ENCODE peak calls at places on chromosomes 4 and X, in seven cellular contexts. K is SW480, D is AG04450, E is GM12878, J is ovary, B is adrenal gland, X is coronary artery. G is an unnamed sample.

GRCh38 chrX:74923942-74924448 is 1.3 kb downstream of the NEXMIF start:
- DNase-seq in K (no peak), D (no peak), E (no peak), J (peak), B (peak), X (no peak), G (no peak)

GRCh38 chr4:25837107-25837506 is 25.7 kb downstream of the SEL1L3 start:
- DNase-seq in K (no peak), D (no peak), E (no peak), J (no peak), B (no peak), X (peak), G (no peak)

GRCh38 chr4:98469776-98470175 is 188.6 kb downstream of the TSPAN5 start:
- DNase-seq in K (no peak), D (no peak), E (no peak), J (no peak), B (no peak), X (no peak), G (no peak)

GRCh38 chr4:180598281-180598680 is 1644.9 kb upstream of the TENM3 start:
- DNase-seq in K (no peak), D (no peak), E (no peak), J (no peak), B (no peak), X (no peak), G (no peak)

GRCh38 chr4:7309176-7309575 is 116.8 kb downstream of the SORCS2 start:
- DNase-seq in K (no peak), D (no peak), E (no peak), J (no peak), B (no peak), X (no peak), G (no peak)

GRCh38 chr4:128031756-128032384 is 29.2 kb upstream of the LARP1B start:
- DNase-seq in K (no peak), D (peak), E (no peak), J (no peak), B (no peak), X (no peak), G (no peak)

GRCh38 chrX:77014655-77015377 is 432.4 kb upstream of the FGF16 start:
- DNase-seq in K (peak), D (no peak), E (no peak), J (no peak), B (no peak), X (no peak), G (peak)

GRCh38 chr4:24912252-24913098 is at the start of gene CCDC149:
- DNase-seq in K (peak), D (no peak), E (no peak), J (peak), B (peak), X (peak), G (no peak)

GRCh38 chr4:27316176-27316575 is 455.5 kb downstream of the STIM2 start:
- DNase-seq in K (no peak), D (no peak), E (no peak), J (no peak), B (no peak), X (no peak), G (no peak)

GRCh38 chr4:25723409-25723808 is 67.8 kb downstream of the SLC34A2 start:
- DNase-seq in K (no peak), D (peak), E (no peak), J (no peak), B (no peak), X (no peak), G (no peak)

GRCh38 chrX:40085714-40086113 is 12.0 kb downstream of the BCOR start:
- DNase-seq in K (no peak), D (no peak), E (no peak), J (no peak), B (no peak), X (no peak), G (peak)

GRCh38 chr4:147590249-147590920 is 26.8 kb upstream of the TMEM184C start:
- DNase-seq in K (peak), D (peak), E (no peak), J (peak), B (peak), X (no peak), G (peak)

GRCh38 chrX:41730101-41730500 is 6.1 kb downstream of the GPR82 start:
- DNase-seq in K (no peak), D (no peak), E (no peak), J (no peak), B (no peak), X (no peak), G (no peak)

GRCh38 chr4:166546009-166546408 is 673.0 kb downstream of the TLL1 start:
- DNase-seq in K (no peak), D (no peak), E (no peak), J (no peak), B (no peak), X (no peak), G (no peak)

GRCh38 chrX:8272846-8273245 is 101.8 kb upstream of the VCX2 start:
- DNase-seq in K (no peak), D (no peak), E (no peak), J (no peak), B (no peak), X (no peak), G (no peak)

GRCh38 chr4:185878633-185879032 is 66.6 kb upstream of the SORBS2 start:
- DNase-seq in K (no peak), D (no peak), E (no peak), J (no peak), B (no peak), X (no peak), G (no peak)

GRCh38 chr4:150867148-150867547 is 147.9 kb downstream of the LRBA start:
- DNase-seq in K (peak), D (peak), E (peak), J (no peak), B (no peak), X (no peak), G (peak)

GRCh38 chr4:157115613-157116340 is 39.8 kb downstream of the GLRB start:
- DNase-seq in K (peak), D (no peak), E (no peak), J (no peak), B (no peak), X (no peak), G (no peak)

GRCh38 chrX:37813570-37813969 is 33.7 kb downstream of the CYBB start:
- DNase-seq in K (peak), D (no peak), E (no peak), J (no peak), B (no peak), X (no peak), G (no peak)

GRCh38 chr4:45944000-45944399 is 179.9 kb downstream of the GABRG1 start:
- DNase-seq in K (no peak), D (no peak), E (no peak), J (no peak), B (no peak), X (no peak), G (peak)

GRCh38 chr4:89894654-89895652 is at the start of gene MMRN1:
- DNase-seq in K (no peak), D (no peak), E (no peak), J (no peak), B (no peak), X (no peak), G (no peak)

GRCh38 chrX:56029691-56030090 is 202.5 kb upstream of the KLF8 start:
- DNase-seq in K (no peak), D (no peak), E (no peak), J (no peak), B (no peak), X (no peak), G (no peak)

GRCh38 chr4:188403272-188403671 is 264.0 kb downstream of the TRIML1 start:
- DNase-seq in K (no peak), D (no peak), E (no peak), J (no peak), B (no peak), X (no peak), G (peak)